ENCODE peak calls at places on chromosome 3, in ten cellular contexts. L, W, V, I, C, O, P, R, S and N are unnamed samples.

GRCh38 chr3:29318251-29318650 is 37.4 kb downstream of the RBMS3 start:
- DNase-seq in I (no peak), P (no peak), L (no peak), O (no peak), W (no peak), V (no peak), C (no peak), R (no peak), S (no peak), N (no peak)

GRCh38 chr3:81758275-81758674 is 3.2 kb downstream of the GBE1 start:
- DNase-seq in R (no peak), L (no peak), O (no peak), W (no peak), V (no peak), I (no peak), S (no peak), C (peak; percentile 93), P (no peak), N (no peak)

GRCh38 chr3:177904661-177905060 is 631.6 kb upstream of the KCNMB2 start:
- DNase-seq in R (no peak), S (no peak), C (peak; percentile 21), V (no peak), W (no peak), L (no peak), O (no peak), P (no peak), I (no peak), N (no peak)

GRCh38 chr3:178086419-178086818 is 449.8 kb upstream of the KCNMB2 start:
- DNase-seq in O (no peak), W (no peak), I (no peak), S (no peak), R (no peak), V (no peak), L (no peak), C (no peak), P (no peak), N (no peak)

GRCh38 chr3:61794961-61795360 is 233.6 kb downstream of the PTPRG start:
- DNase-seq in R (no peak), I (no peak), O (no peak), L (no peak), V (no peak), W (no peak), P (no peak), S (no peak), C (no peak), N (no peak)

GRCh38 chr3:38574411-38575278 is 74.8 kb downstream of the SCN5A start:
- DNase-seq in V (no peak), C (peak; percentile 14), L (no peak), S (no peak), O (no peak), R (peak; percentile 23), I (no peak), W (no peak), P (no peak), N (no peak)

GRCh38 chr3:39961404-39961693 is 151.9 kb downstream of the MYRIP start:
- DNase-seq in R (no peak), V (no peak), P (no peak), L (no peak), O (no peak), S (no peak), I (no peak), C (no peak), W (no peak), N (no peak)

GRCh38 chr3:13019243-13019701 is 54.0 kb downstream of the IQSEC1 start:
- DNase-seq in S (no peak), V (no peak), O (no peak), P (no peak), W (no peak), R (no peak), C (peak; percentile 78), L (no peak), I (peak; percentile 72), N (no peak)

GRCh38 chr3:107525954-107526305 is 3.2 kb downstream of the BBX start:
- DNase-seq in W (no peak), O (no peak), P (no peak), I (no peak), L (no peak), R (peak; percentile 42), V (no peak), S (no peak), C (peak; percentile 1), N (no peak)